ENCODE peak calls at places on chromosomes 7 and 10, in six cellular contexts. O is stomach, U is HCT116, B is endothelial cell of umbilical vein, V is K562, Q is breast epithelium. W is an unnamed sample.

GRCh38 chr10:75400163-75400768 is 1.3 kb downstream of the ZNF503 start:
- DNase-seq in O (no peak), U (no peak), B (peak), V (no peak), Q (peak), W (no peak)

GRCh38 chr10:235921-236320 is 100.7 kb downstream of the ZMYND11 start:
- DNase-seq in O (no peak), U (no peak), B (peak), V (no peak), Q (no peak), W (no peak)

GRCh38 chr7:69190738-69191137 is 407.5 kb upstream of the AUTS2 start:
- DNase-seq in O (no peak), U (no peak), B (no peak), V (no peak), Q (no peak), W (no peak)

GRCh38 chr7:45032421-45032820 is 32.4 kb downstream of the CCM2 start:
- DNase-seq in O (no peak), U (no peak), B (no peak), V (no peak), Q (no peak), W (no peak)

GRCh38 chr7:48246073-48246472 is 74.8 kb downstream of the ABCA13 start:
- DNase-seq in O (no peak), U (no peak), B (peak), V (no peak), Q (no peak), W (no peak)

GRCh38 chr10:1517684-1518083 is 219.6 kb downstream of the ADARB2 start:
- DNase-seq in O (no peak), U (no peak), B (no peak), V (no peak), Q (no peak), W (no peak)

GRCh38 chr10:34397324-34397723 is 417.8 kb downstream of the PARD3 start:
- DNase-seq in O (no peak), U (no peak), B (no peak), V (no peak), Q (no peak), W (no peak)

GRCh38 chr7:127885222-127885772 is 145.9 kb downstream of the LRRC4 start:
- DNase-seq in O (no peak), U (no peak), B (no peak), V (no peak), Q (no peak), W (no peak)

GRCh38 chr7:16801111-16801542 is 3.7 kb downstream of the AGR2 start:
- DNase-seq in O (no peak), U (peak), B (peak), V (peak), Q (no peak), W (no peak)

GRCh38 chr7:98213874-98214810 is 2.9 kb downstream of the BHLHA15 start:
- DNase-seq in O (peak), U (no peak), B (no peak), V (no peak), Q (peak), W (peak)

GRCh38 chr7:50210706-50211115 is 93.8 kb upstream of the IKZF1 start:
- DNase-seq in O (no peak), U (no peak), B (no peak), V (peak), Q (no peak), W (no peak)

GRCh38 chr7:43649755-43650274 is 66.9 kb downstream of the STK17A start:
- DNase-seq in O (no peak), U (no peak), B (peak), V (no peak), Q (no peak), W (no peak)

GRCh38 chr10:77163670-77164348 is 473.8 kb downstream of the KCNMA1 start:
- DNase-seq in O (no peak), U (peak), B (peak), V (peak), Q (peak), W (no peak)

DNA sequence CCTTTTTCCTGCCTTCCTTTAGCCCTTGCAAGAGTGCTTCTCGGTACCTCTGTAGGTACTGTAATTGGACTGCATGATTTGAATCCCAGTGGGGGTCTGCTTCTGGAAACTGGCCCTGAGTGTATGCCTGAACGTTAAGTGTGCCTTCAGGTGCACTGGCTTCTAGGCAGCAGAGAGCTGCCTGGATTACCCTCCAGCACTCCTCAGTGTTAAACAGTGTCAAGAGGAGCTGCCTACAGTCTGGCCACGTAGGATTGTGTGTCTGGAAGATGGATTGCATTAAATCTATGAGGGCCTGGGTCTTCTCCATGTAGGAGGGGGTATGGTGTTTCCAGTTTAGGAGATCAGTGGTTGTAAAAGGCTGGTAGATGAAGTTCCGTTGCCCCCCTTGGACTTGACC is 103.7 kb downstream of the TRIM24 start:
- DNase-seq in O (no peak), U (no peak), B (no peak), V (no peak), Q (no peak), W (no peak)
- TF ChIP-seq CTCF in O (no peak), U (no peak), B (no peak), V (no peak), Q (no peak), W (no peak)

GRCh38 chr7:134886353-134887057 is 99.8 kb upstream of the AGBL3 start:
- DNase-seq in O (no peak), U (no peak), B (peak), V (no peak), Q (no peak), W (no peak)

GRCh38 chr7:134888141-134888740 is 98.1 kb upstream of the AGBL3 start:
- DNase-seq in O (no peak), U (no peak), B (no peak), V (no peak), Q (no peak), W (no peak)

GRCh38 chr7:134887523-134887922 is 98.8 kb upstream of the AGBL3 start:
- DNase-seq in O (no peak), U (no peak), B (no peak), V (no peak), Q (no peak), W (no peak)

GRCh38 chr7:134882481-134882880 is 103.0 kb downstream of the CALD1 start:
- DNase-seq in O (no peak), U (no peak), B (no peak), V (no peak), Q (no peak), W (no peak)

DNA sequence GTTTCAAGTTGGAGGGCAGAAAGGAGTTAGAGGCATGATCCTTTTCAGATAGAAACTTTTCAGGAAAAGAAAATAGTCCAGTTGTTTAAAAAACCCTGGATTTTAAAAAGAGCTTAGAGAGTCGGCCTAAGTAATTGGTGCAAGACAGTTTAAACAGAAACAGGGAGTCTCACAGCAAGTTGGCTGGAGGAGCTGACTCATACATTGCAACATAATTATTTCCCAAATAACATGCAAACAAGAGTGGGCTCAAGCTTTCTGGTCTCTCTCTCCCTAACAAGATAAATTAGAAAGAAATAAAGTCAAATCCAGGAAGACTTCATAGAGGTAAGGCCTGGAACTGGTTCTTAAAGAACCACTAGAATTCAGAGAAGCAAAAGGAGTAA is 100.3 kb upstream of the AGBL3 start:
- DNase-seq in O (no peak), U (no peak), B (no peak), V (no peak), Q (no peak), W (no peak)
- TF ChIP-seq POLR2AphosphoS5 in O (peak), U (no peak), B (no peak), V (no peak), Q (no peak), W (no peak)

GRCh38 chr7:100866721-100867039 is 507 bp upstream of the TRIP6 start:
- DNase-seq in O (no peak), U (no peak), B (no peak), V (no peak), Q (no peak), W (no peak)

GRCh38 chr7:100865971-100866720 is 1.0 kb upstream of the TRIP6 start:
- DNase-seq in O (peak), U (peak), B (peak), V (no peak), Q (peak), W (peak)

GRCh38 chr7:100865372-100865911 is 1.7 kb upstream of the TRIP6 start:
- DNase-seq in O (no peak), U (peak), B (peak), V (no peak), Q (peak), W (no peak)

GRCh38 chr7:100867796-100868485 is 754 bp downstream of the TRIP6 start:
- DNase-seq in O (no peak), U (no peak), B (no peak), V (peak), Q (no peak), W (no peak)

GRCh38 chr7:100867040-100867795 is at the start of gene TRIP6:
- DNase-seq in O (peak), U (peak), B (peak), V (peak), Q (peak), W (peak)
- TF ChIP-seq POLR2A in O (no peak), U (peak), B (peak), V (peak), Q (no peak), W (no peak)

DNA sequence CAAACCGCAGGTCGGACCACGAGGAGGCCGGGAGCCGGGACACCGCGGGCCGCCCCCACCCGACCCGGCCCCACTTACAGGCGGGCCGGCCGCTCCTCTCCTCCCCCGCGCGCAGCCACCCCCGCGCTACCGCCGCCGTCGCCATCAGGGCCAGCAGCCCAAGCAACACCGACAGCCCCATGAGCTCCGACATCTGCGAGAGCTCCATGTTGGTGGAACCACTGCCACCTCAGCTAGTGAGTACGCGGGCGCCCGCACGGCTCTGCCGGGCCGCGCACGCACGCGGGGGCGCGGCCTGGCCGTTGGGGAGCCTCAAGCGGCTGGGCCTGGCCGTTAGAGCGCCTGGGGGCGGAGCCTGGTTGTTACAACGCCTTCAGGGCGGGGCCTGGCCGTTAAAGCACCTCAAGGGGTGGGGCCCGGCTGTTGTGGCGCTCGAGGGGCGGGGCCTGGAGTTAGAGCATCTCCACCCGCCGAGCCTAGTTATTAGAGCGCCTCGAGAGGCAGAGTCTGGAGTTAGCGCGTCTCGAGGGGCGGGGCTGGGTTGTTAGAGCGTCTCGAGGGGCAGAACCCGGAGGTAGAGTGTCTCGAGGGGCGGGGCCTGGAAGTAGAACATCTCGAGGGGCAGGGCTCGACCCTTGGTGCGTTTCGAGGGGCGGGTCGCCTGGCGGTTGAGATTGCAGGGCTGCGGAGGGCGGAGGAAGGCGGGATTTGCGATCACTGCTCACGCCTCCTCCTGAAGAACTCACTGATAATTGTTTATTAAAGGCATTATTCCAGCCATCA is at the start of gene TBL2:
- DNase-seq in O (peak), U (peak), B (peak), V (peak), Q (peak), W (peak)
- TF ChIP-seq CTCF in O (no peak), U (no peak), B (no peak), V (no peak), Q (no peak), W (no peak)

GRCh38 chr10:103680869-103681236 is 174.5 kb downstream of the SH3PXD2A start:
- DNase-seq in O (no peak), U (no peak), B (no peak), V (no peak), Q (no peak), W (no peak)

GRCh38 chr10:103682631-103683030 is 172.7 kb downstream of the SH3PXD2A start:
- DNase-seq in O (no peak), U (no peak), B (no peak), V (no peak), Q (no peak), W (no peak)

GRCh38 chr10:103683851-103684250 is 171.5 kb downstream of the SH3PXD2A start:
- DNase-seq in O (no peak), U (no peak), B (no peak), V (no peak), Q (no peak), W (no peak)

GRCh38 chr10:103679096-103679790 is 176.1 kb downstream of the SH3PXD2A start:
- DNase-seq in O (no peak), U (no peak), B (no peak), V (no peak), Q (no peak), W (no peak)

GRCh38 chr10:103682042-103682441 is 173.3 kb downstream of the SH3PXD2A start:
- DNase-seq in O (no peak), U (no peak), B (no peak), V (no peak), Q (no peak), W (no peak)
- TF ChIP-seq POLR2AphosphoS5 in O (no peak), U (no peak), B (no peak), V (no peak), Q (peak), W (no peak)

GRCh38 chr10:3567291-3567963 is 217.6 kb downstream of the KLF6 start:
- DNase-seq in O (no peak), U (no peak), B (no peak), V (no peak), Q (no peak), W (no peak)

GRCh38 chr10:3570855-3571266 is 214.1 kb downstream of the KLF6 start:
- DNase-seq in O (no peak), U (no peak), B (no peak), V (no peak), Q (peak), W (no peak)

GRCh38 chr10:3568392-3568791 is 216.6 kb downstream of the KLF6 start:
- DNase-seq in O (no peak), U (no peak), B (no peak), V (no peak), Q (no peak), W (no peak)

GRCh38 chr10:3570330-3570729 is 214.7 kb downstream of the KLF6 start:
- DNase-seq in O (no peak), U (no peak), B (no peak), V (peak), Q (no peak), W (no peak)

DNA sequence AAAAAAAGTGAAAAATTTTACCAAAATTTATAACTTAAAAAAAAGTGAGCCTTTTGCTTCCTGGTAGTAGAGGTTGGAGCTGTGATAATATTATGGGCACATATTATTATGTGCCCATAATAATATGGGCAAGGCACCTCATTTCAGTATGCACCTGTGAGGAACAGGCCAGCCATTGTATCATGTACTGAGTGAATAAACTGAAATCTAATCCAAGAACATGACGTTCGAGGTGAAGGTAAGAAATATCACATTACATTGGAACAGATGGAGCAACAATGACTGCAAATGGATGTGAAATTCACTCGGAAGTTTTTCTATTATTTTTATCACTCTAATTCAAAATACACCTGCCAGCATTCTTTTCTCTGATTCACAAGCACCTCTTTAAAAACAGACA is 216.0 kb downstream of the KLF6 start:
- DNase-seq in O (no peak), U (no peak), B (no peak), V (no peak), Q (no peak), W (no peak)
- TF ChIP-seq POLR2A in O (no peak), U (no peak), B (no peak), V (no peak), Q (no peak), W (no peak)

GRCh38 chr10:56116684-56117083 is 244.4 kb downstream of the ZWINT start:
- DNase-seq in O (no peak), U (no peak), B (no peak), V (no peak), Q (no peak), W (no peak)
- TF ChIP-seq CTCF in O (no peak), U (no peak), B (no peak), V (no peak), Q (no peak), W (no peak)

DNA sequence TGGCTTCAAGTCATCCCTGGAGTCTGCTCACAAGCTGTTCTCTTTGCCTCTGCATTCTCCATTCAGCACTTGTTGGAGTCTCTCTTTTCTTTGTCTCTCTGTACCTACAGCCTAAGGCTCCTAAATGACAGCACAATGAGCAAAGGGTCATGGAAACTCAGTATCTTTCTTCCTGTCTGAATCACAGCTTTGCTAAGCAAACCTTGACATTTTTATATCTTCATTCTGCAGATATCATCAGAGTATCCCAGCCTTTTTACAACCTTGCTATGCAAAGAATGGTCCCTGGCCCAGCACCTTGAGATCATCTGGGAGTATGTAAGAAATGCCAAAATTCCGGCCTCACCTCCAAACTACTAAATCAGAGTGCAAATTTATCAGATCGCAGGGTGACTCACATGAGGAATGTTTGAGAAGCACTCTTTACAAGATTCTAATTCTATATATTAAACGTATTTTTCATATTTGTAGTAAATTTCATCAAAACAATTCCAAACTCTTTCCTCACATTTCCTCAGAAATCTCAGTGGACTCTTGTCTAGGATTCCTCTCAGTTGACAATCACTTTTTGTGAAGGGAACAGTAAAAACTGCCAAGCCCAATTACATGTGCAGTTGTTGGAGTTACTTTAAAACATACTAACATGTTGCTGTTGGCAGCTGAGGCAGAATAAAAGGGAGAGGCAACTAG is 10.9 kb upstream of the LIPA start:
- DNase-seq in O (no peak), U (no peak), B (no peak), V (no peak), Q (no peak), W (no peak)
- TF ChIP-seq POLR2AphosphoS5 in O (no peak), U (no peak), B (no peak), V (no peak), Q (no peak), W (no peak)

GRCh38 chr7:38000272-38000671 is 79.8 kb downstream of the EPDR1 start:
- DNase-seq in O (no peak), U (no peak), B (no peak), V (no peak), Q (no peak), W (no peak)
- TF ChIP-seq POLR2A in O (no peak), U (no peak), B (no peak), V (no peak), Q (no peak), W (no peak)